ENCODE peak calls at places on chromosomes 12 and 14, in ten cellular contexts. R is ureter, A is EL, N is AML-193, V is germinal center, S is tibial artery, L is islet precursor cell, E is Peyer's patch, U is astrocyte of the cerebellum, K is RPMI7951. B is an unnamed sample.
A peak's percentile ranks its signal among the peaks of the same experiment; 100 is the strongest.

GRCh38 chr14:35248476-35248788 is 43.8 kb upstream of the PSMA6 start:
- DNase-seq in R (no peak), A (no peak), N (no peak), V (no peak), S (no peak), L (no peak), E (no peak), U (no peak), K (no peak), B (no peak)

GRCh38 chr12:18430425-18431048 is 169.2 kb downstream of the PIK3C2G start:
- DNase-seq in R (peak; percentile 47), A (peak; percentile 64), N (peak; percentile 20), V (no peak), S (no peak), L (peak; percentile 76), E (no peak), U (peak; percentile 49), K (peak; percentile 32), B (peak; percentile 55)

GRCh38 chr12:45415393-45415817 is 199.5 kb downstream of the ANO6 start:
- DNase-seq in R (no peak), A (peak; percentile 100), N (no peak), V (peak; percentile 66), S (peak; percentile 87), L (peak; percentile 98), E (no peak), U (peak; percentile 87), K (peak; percentile 100), B (no peak)

GRCh38 chr14:22163051-22163450 is 426.0 kb downstream of the DAD1 start:
- DNase-seq in R (no peak), A (no peak), N (peak; percentile 21), V (no peak), S (no peak), L (no peak), E (no peak), U (no peak), K (no peak), B (no peak)

GRCh38 chr12:130506844-130507243 is 169.2 kb downstream of the PIWIL1 start:
- DNase-seq in R (no peak), A (no peak), N (no peak), V (no peak), S (no peak), L (peak; percentile 40), E (no peak), U (no peak), K (no peak), B (no peak)

GRCh38 chr12:24562761-24563392 is 386.0 kb downstream of the BCAT1 start:
- DNase-seq in R (no peak), A (peak; percentile 30), N (no peak), V (peak; percentile 50), S (peak; percentile 71), L (peak; percentile 85), E (no peak), U (no peak), K (peak; percentile 25), B (no peak)

GRCh38 chr12:11949738-11950403 is 120.9 kb upstream of the BCL2L14 start:
- DNase-seq in R (no peak), A (no peak), N (no peak), V (no peak), S (no peak), L (no peak), E (no peak), U (no peak), K (no peak), B (no peak)

GRCh38 chr12:55019784-55020183 is at the start of gene NEUROD4:
- DNase-seq in R (peak; percentile 58), A (peak; percentile 41), N (no peak), V (no peak), S (no peak), L (peak; percentile 99), E (no peak), U (peak; percentile 29), K (peak; percentile 60), B (peak; percentile 60)

GRCh38 chr14:95432152-95433093 is 84.0 kb downstream of the SYNE3 start:
- DNase-seq in R (no peak), A (no peak), N (no peak), V (no peak), S (no peak), L (peak; percentile 75), E (no peak), U (no peak), K (no peak), B (no peak)

GRCh38 chr12:120445911-120446909 is at the start of the genes GATC and TRIAP1:
- DNase-seq in R (peak; percentile 88), A (peak; percentile 80), N (peak; percentile 52), V (peak; percentile 80), S (peak; percentile 90), L (peak; percentile 96), E (peak; percentile 79), U (peak; percentile 28), K (peak; percentile 69), B (peak; percentile 85)

GRCh38 chr12:89884917-89885316 is 176.3 kb upstream of the ATP2B1 start:
- DNase-seq in R (no peak), A (no peak), N (no peak), V (no peak), S (no peak), L (no peak), E (no peak), U (no peak), K (no peak), B (no peak)

GRCh38 chr12:14729586-14729985 is 33.2 kb upstream of the GUCY2C start:
- DNase-seq in R (no peak), A (no peak), N (no peak), V (no peak), S (no peak), L (no peak), E (no peak), U (no peak), K (no peak), B (no peak)

GRCh38 chr14:65226824-65227604 is 124.7 kb upstream of the MAX start:
- DNase-seq in R (no peak), A (peak; percentile 48), N (no peak), V (no peak), S (peak; percentile 21), L (peak; percentile 81), E (no peak), U (no peak), K (peak; percentile 40), B (no peak)

GRCh38 chr12:104859144-104859543 is 98.9 kb downstream of the SLC41A2 start:
- DNase-seq in R (no peak), A (peak; percentile 59), N (no peak), V (no peak), S (no peak), L (no peak), E (no peak), U (peak; percentile 60), K (peak; percentile 28), B (no peak)

GRCh38 chr12:110807640-110808039 is 39.1 kb upstream of the CCDC63 start:
- DNase-seq in R (no peak), A (no peak), N (no peak), V (no peak), S (no peak), L (no peak), E (no peak), U (no peak), K (no peak), B (no peak)

GRCh38 chr12:45282411-45282810 is 66.5 kb downstream of the ANO6 start:
- DNase-seq in R (no peak), A (no peak), N (no peak), V (no peak), S (no peak), L (no peak), E (no peak), U (no peak), K (no peak), B (no peak)

GRCh38 chr14:61889914-61890351 is 127.7 kb downstream of the SNAPC1 start:
- DNase-seq in R (no peak), A (no peak), N (no peak), V (peak; percentile 82), S (no peak), L (no peak), E (peak; percentile 28), U (no peak), K (peak; percentile 5), B (no peak)

GRCh38 chr12:46367351-46368029 is 5.1 kb downstream of the SLC38A2 start:
- DNase-seq in R (no peak), A (no peak), N (no peak), V (no peak), S (no peak), L (no peak), E (no peak), U (no peak), K (no peak), B (no peak)

GRCh38 chr14:55684956-55685584 is 105.1 kb downstream of the KTN1 start:
- DNase-seq in R (no peak), A (peak; percentile 43), N (no peak), V (no peak), S (no peak), L (no peak), E (no peak), U (no peak), K (no peak), B (no peak)

GRCh38 chr12:116677202-116677651 is 60.6 kb downstream of the SPRING1 start:
- DNase-seq in R (no peak), A (no peak), N (peak; percentile 92), V (peak; percentile 37), S (no peak), L (no peak), E (no peak), U (no peak), K (no peak), B (no peak)

GRCh38 chr12:3114671-3115070 is 37.5 kb downstream of the TSPAN9 start:
- DNase-seq in R (no peak), A (no peak), N (no peak), V (no peak), S (no peak), L (no peak), E (no peak), U (no peak), K (no peak), B (no peak)

GRCh38 chr14:77184396-77185092 is 2.9 kb downstream of the TMEM63C start:
- DNase-seq in R (no peak), A (no peak), N (no peak), V (no peak), S (no peak), L (no peak), E (no peak), U (no peak), K (no peak), B (no peak)

GRCh38 chr14:92513204-92513965 is at the start of gene RIN3:
- DNase-seq in R (peak; percentile 65), A (peak; percentile 78), N (peak; percentile 14), V (peak; percentile 38), S (no peak), L (peak; percentile 86), E (peak; percentile 42), U (no peak), K (peak; percentile 88), B (peak; percentile 61)

GRCh38 chr12:92085483-92086040 is 60.1 kb downstream of the BTG1 start:
- DNase-seq in R (no peak), A (no peak), N (no peak), V (no peak), S (no peak), L (no peak), E (no peak), U (no peak), K (no peak), B (no peak)

GRCh38 chr14:33509927-33510535 is 440.8 kb downstream of the EGLN3 start:
- DNase-seq in R (no peak), A (peak; percentile 43), N (no peak), V (no peak), S (no peak), L (no peak), E (no peak), U (peak; percentile 82), K (peak; percentile 14), B (no peak)

GRCh38 chr14:60254176-60254575 is 5.2 kb downstream of the PPM1A start:
- DNase-seq in R (no peak), A (no peak), N (no peak), V (no peak), S (no peak), L (no peak), E (no peak), U (no peak), K (no peak), B (no peak)

GRCh38 chr12:57517187-57517586 is 3.1 kb downstream of the DDIT3 start:
- DNase-seq in R (no peak), A (peak; percentile 72), N (no peak), V (no peak), S (no peak), L (peak; percentile 74), E (no peak), U (no peak), K (peak; percentile 72), B (no peak)

GRCh38 chr14:102043251-102044025 is 43.4 kb downstream of the HSP90AA1 start:
- DNase-seq in R (no peak), A (no peak), N (no peak), V (no peak), S (no peak), L (no peak), E (no peak), U (no peak), K (peak; percentile 81), B (no peak)

B was measured in lung.